ENCODE peak calls at places on chromosomes 12 and 14, in eight cellular contexts. N, W, X, G, S, C, U and H are unnamed samples.
A peak's percentile ranks its signal among the peaks of the same experiment; 100 is the strongest.

GRCh38 chr14:76186318-76187027 is 34.8 kb downstream of the GPATCH2L start:
- DNase-seq in N (no peak), W (no peak), X (no peak), G (no peak), S (no peak), C (no peak), U (no peak), H (no peak)

GRCh38 chr14:90275455-90275814 is 19.1 kb downstream of the PSMC1 start:
- DNase-seq in N (no peak), W (no peak), X (no peak), G (no peak), S (no peak), C (no peak), U (no peak), H (no peak)

GRCh38 chr12:18750087-18750486 is 12.2 kb downstream of the CAPZA3 start:
- DNase-seq in N (no peak), W (no peak), X (peak; percentile 26), G (no peak), S (no peak), C (no peak), U (no peak), H (no peak)

GRCh38 chr12:130335517-130336392 is 1.9 kb upstream of the PIWIL1 start:
- DNase-seq in N (no peak), W (no peak), X (peak; percentile 34), G (peak; percentile 68), S (no peak), C (no peak), U (no peak), H (peak; percentile 88)

GRCh38 chr12:132658149-132658905 is 28.8 kb downstream of the POLE start:
- DNase-seq in N (no peak), W (no peak), X (no peak), G (no peak), S (no peak), C (peak; percentile 12), U (no peak), H (no peak)

GRCh38 chr14:47526591-47527244 is 148.7 kb downstream of the MDGA2 start:
- DNase-seq in N (no peak), W (no peak), X (no peak), G (no peak), S (no peak), C (no peak), U (no peak), H (no peak)

GRCh38 chr12:121060149-121061001 is 21.3 kb upstream of the OASL start:
- DNase-seq in N (peak; percentile 63), W (peak; percentile 24), X (peak; percentile 33), G (peak; percentile 27), S (no peak), C (no peak), U (peak; percentile 43), H (no peak)

GRCh38 chr14:38290601-38291190 is 34.8 kb upstream of the CLEC14A start:
- DNase-seq in N (no peak), W (no peak), X (peak; percentile 98), G (peak; percentile 20), S (no peak), C (no peak), U (no peak), H (no peak)

GRCh38 chr14:61933021-61933420 is 170.8 kb downstream of the SNAPC1 start:
- DNase-seq in N (no peak), W (no peak), X (no peak), G (no peak), S (no peak), C (no peak), U (no peak), H (no peak)

GRCh38 chr12:120540445-120540844 is 6.3 kb downstream of the RNF10 start:
- DNase-seq in N (no peak), W (no peak), X (peak; percentile 45), G (no peak), S (no peak), C (no peak), U (no peak), H (no peak)

GRCh38 chr12:112978163-112979081 is at the start of gene OAS2:
- DNase-seq in N (peak; percentile 44), W (peak; percentile 24), X (peak; percentile 48), G (peak; percentile 64), S (peak; percentile 47), C (peak; percentile 73), U (peak; percentile 74), H (peak; percentile 50)

GRCh38 chr12:29581641-29582040 is 84.2 kb upstream of the OVCH1 start:
- DNase-seq in N (no peak), W (no peak), X (peak; percentile 91), G (no peak), S (no peak), C (no peak), U (no peak), H (no peak)
- H3K4me3 ChIP-seq in N (no peak overlapping the region), W (no peak overlapping the region), X (peak overlapping the region; percentile 44), G (no peak overlapping the region), S (no peak overlapping the region), C (no peak overlapping the region), U (no peak overlapping the region), H (no peak overlapping the region)

DNA sequence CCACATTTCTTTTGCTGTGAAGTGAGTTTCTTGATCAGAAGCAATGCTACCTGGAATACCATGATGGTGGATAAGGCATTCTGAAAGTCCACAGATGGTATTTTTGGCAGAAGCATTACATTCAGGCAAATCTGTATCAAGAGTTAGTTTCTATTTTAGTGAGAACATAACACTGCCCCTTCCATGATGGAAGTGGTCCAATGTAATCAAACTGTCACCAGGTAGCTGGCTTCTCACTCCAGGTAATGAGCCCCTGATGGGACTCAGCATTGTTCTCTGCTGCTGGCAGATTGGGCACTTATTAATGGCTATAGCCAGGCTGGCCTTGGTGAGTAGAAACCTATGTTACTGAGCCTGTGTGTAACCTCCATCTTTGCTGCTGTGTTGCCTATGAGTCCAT is 80.7 kb downstream of the KCNA5 start:
- DNase-seq in N (no peak), W (no peak), X (no peak), G (peak; percentile 52), S (no peak), C (no peak), U (no peak), H (no peak)
- TF ChIP-seq POLR2A in N (no peak), W (no peak), X (no peak), G (no peak), S (no peak), C (no peak), U (no peak), H (no peak)

DNA sequence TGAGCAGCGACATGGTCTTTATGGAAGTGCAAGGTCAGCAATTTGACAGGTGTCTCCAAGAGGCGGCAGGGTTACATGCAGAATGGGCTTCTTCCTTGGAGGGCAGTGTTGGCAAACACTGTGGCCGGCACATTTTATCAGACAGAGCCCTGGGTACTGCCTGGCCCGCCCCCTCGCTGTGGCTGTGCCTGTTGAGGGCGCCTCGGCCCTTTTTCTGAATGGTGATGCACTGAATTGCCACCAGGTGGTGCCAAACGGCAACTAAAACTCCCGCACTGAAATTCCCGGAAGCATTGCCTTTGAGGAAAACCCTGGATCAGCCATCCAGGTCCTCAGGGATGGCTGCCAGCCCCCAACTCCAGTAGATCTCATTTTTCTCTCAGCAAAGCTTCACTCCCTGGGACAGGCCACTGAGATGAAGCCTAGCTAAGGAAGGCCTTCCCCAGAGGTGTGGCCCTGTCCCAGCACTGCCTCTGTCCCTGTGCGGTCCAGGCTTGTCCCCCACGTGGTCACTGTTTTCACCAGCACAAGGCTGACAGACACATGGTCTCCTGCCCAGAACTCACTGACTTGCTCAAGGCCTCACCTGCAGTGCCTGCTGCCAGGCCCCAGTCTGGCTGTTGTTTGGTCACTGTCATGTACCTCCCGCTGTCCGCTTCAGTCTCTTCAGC is 73.6 kb downstream of the TESC start:
- DNase-seq in N (peak; percentile 86), W (peak; percentile 67), X (peak; percentile 61), G (peak; percentile 92), S (peak; percentile 66), C (peak; percentile 84), U (peak; percentile 68), H (no peak)
- H3K36me3 ChIP-seq in N (no peaks in the 10 kb centered on the region), W (peaks cover 18% of the 10 kb centered on the region), X (peaks cover 54% of the 10 kb centered on the region), G (peaks cover 12% of the 10 kb centered on the region), S (no peaks in the 10 kb centered on the region), C (peaks cover 4% of the 10 kb centered on the region), U (peaks cover 73% of the 10 kb centered on the region), H (no peaks in the 10 kb centered on the region)

GRCh38 chr14:34003691-34004090 is 52.8 kb upstream of the EGLN3 start:
- DNase-seq in N (no peak), W (no peak), X (no peak), G (no peak), S (no peak), C (no peak), U (peak; percentile 40), H (no peak)
- H3K4me3 ChIP-seq in N (no peak overlapping the region), W (no peak overlapping the region), X (no peak overlapping the region), G (no peak overlapping the region), S (no peak overlapping the region), C (no peak overlapping the region), U (no peak overlapping the region), H (no peak overlapping the region)

GRCh38 chr14:21612324-21612723 is 22.4 kb downstream of the OR10G2 start:
- DNase-seq in N (no peak), W (no peak), X (no peak), G (no peak), S (no peak), C (no peak), U (no peak), H (no peak)
- TF ChIP-seq POLR2A in N (no peak), W (no peak), X (no peak), G (no peak), S (no peak), C (no peak), U (no peak), H (no peak)

GRCh38 chr12:6037459-6037858 is 87.0 kb downstream of the VWF start:
- DNase-seq in N (no peak), W (no peak), X (no peak), G (no peak), S (no peak), C (peak; percentile 61), U (no peak), H (no peak)

GRCh38 chr12:6034596-6034995 is 89.5 kb upstream of the ANO2 start:
- DNase-seq in N (no peak), W (no peak), X (no peak), G (no peak), S (no peak), C (peak; percentile 25), U (no peak), H (no peak)

GRCh38 chr12:6038160-6038559 is 86.3 kb downstream of the VWF start:
- DNase-seq in N (no peak), W (no peak), X (peak; percentile 76), G (peak; percentile 51), S (no peak), C (peak; percentile 64), U (no peak), H (no peak)

GRCh38 chr12:6033546-6033945 is 88.5 kb upstream of the ANO2 start:
- DNase-seq in N (no peak), W (no peak), X (no peak), G (no peak), S (no peak), C (peak; percentile 58), U (no peak), H (no peak)

DNA sequence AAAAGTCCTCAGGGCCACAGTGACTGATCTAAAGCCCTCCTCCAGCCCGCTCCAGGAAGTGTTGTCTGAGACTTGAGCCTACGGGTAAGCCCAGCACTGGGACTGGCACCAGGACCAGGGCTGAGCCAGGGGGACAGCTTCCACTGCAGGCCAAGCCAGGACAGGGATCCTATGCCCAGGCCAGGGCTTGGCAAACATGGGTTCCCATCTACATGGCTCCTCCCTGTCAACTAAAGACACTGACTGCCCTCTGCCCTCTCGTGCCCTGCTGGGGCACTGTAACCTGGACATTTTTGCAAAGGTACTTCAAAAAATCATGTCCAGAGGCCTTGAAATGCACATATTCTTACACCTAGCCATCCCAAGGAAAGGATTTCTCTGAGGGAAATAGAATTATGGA is 88.0 kb downstream of the VWF start:
- DNase-seq in N (no peak), W (no peak), X (no peak), G (no peak), S (no peak), C (peak; percentile 21), U (no peak), H (no peak)
- H3K36me3 ChIP-seq in N (no peaks in the 10 kb centered on the region), W (no peaks in the 10 kb centered on the region), X (no peaks in the 10 kb centered on the region), G (no peaks in the 10 kb centered on the region), S (no peaks in the 10 kb centered on the region), C (no peaks in the 10 kb centered on the region), U (peaks cover 52% of the 10 kb centered on the region), H (no peaks in the 10 kb centered on the region)

GRCh38 chr14:55223364-55223763 is 32.0 kb upstream of the DLGAP5 start:
- DNase-seq in N (no peak), W (no peak), X (no peak), G (no peak), S (no peak), C (no peak), U (no peak), H (no peak)
- H3K4me3 ChIP-seq in N (no peak overlapping the region), W (no peak overlapping the region), X (no peak overlapping the region), G (no peak overlapping the region), S (no peak overlapping the region), C (no peak overlapping the region), U (no peak overlapping the region), H (no peak overlapping the region)